ENCODE peak calls at places on chromosome 1, in five cellular contexts. I, J, F, B and P are unnamed samples.

GRCh38 chr1:246219508-246220030 is 287.5 kb downstream of the SMYD3 start:
- DNase-seq in F (peak; percentile 34), B (no peak), I (no peak), J (no peak), P (no peak)

GRCh38 chr1:226640737-226641136 is 92.2 kb downstream of the STUM start:
- DNase-seq in F (no peak), J (no peak), I (no peak), B (no peak), P (no peak)

GRCh38 chr1:162021124-162021523 is 2.5 kb downstream of the OLFML2B start:
- DNase-seq in F (no peak), J (no peak), B (no peak), I (no peak), P (no peak)

GRCh38 chr1:178931843-178932551 is 61.1 kb upstream of the ANGPTL1 start:
- DNase-seq in J (peak; percentile 32), B (no peak), I (no peak), F (no peak), P (no peak)

GRCh38 chr1:43671626-43672330 is 21.8 kb downstream of the KDM4A start:
- DNase-seq in B (peak; percentile 26), J (peak; percentile 82), I (no peak), F (no peak), P (no peak)

GRCh38 chr1:3015269-3015635 is 6.0 kb upstream of the ACTRT2 start:
- DNase-seq in B (no peak), I (no peak), F (no peak), J (no peak), P (no peak)

GRCh38 chr1:175771301-175771700 is 27.9 kb upstream of the TNR start:
- DNase-seq in J (no peak), I (no peak), B (no peak), F (no peak), P (no peak)

GRCh38 chr1:236334893-236335545 is 53.3 kb upstream of the ERO1B start:
- DNase-seq in F (no peak), J (no peak), B (no peak), I (no peak), P (no peak)

GRCh38 chr1:231211005-231211857 is 29.8 kb upstream of the GNPAT start:
- DNase-seq in B (peak; percentile 86), I (peak; percentile 86), F (peak; percentile 92), J (peak; percentile 53), P (peak; percentile 81)

GRCh38 chr1:82220754-82221153 is 420.0 kb downstream of the ADGRL2 start:
- DNase-seq in B (no peak), I (no peak), J (no peak), F (no peak), P (no peak)

GRCh38 chr1:248831842-248832241 is 6.1 kb upstream of the SH3BP5L start:
- DNase-seq in F (no peak), J (no peak), B (no peak), I (no peak), P (no peak)

GRCh38 chr1:198530964-198531363 is 9.5 kb downstream of the ATP6V1G3 start:
- DNase-seq in J (no peak), B (peak; percentile 9), F (no peak), I (no peak), P (no peak)

GRCh38 chr1:198523183-198523942 is 17.1 kb downstream of the ATP6V1G3 start:
- DNase-seq in F (peak; percentile 33), J (no peak), B (no peak), I (no peak), P (no peak)

GRCh38 chr1:198531891-198532290 is 8.6 kb downstream of the ATP6V1G3 start:
- DNase-seq in J (no peak), I (no peak), F (no peak), B (no peak), P (no peak)

GRCh38 chr1:198529414-198529813 is 11.1 kb downstream of the ATP6V1G3 start:
- DNase-seq in F (no peak), B (peak; percentile 4), J (peak; percentile 81), I (no peak), P (no peak)

DNA sequence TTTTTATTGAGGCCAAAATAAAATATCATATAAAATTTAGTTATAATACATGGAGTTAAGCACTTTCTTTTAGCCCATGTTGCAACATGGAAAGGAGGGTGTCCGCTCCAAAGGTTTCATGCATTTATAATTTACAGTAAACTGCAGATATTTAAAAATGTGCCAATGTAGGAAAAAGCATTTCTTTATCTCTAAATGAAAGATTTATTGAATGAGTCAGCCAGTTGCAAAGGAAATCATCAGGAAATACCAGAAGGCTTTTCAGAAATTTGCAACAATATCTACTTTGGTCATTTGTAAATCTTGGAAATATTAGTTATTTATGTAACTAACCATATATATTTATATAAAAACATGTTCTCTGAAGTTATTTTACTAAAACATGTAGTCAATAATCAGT is 12.1 kb downstream of the ATP6V1G3 start:
- DNase-seq in B (no peak), I (no peak), J (peak; percentile 54), F (no peak), P (no peak)
- TF ChIP-seq RCOR1 in B (no peak), I (no peak), J (no peak), F (no peak), P (no peak)

DNA sequence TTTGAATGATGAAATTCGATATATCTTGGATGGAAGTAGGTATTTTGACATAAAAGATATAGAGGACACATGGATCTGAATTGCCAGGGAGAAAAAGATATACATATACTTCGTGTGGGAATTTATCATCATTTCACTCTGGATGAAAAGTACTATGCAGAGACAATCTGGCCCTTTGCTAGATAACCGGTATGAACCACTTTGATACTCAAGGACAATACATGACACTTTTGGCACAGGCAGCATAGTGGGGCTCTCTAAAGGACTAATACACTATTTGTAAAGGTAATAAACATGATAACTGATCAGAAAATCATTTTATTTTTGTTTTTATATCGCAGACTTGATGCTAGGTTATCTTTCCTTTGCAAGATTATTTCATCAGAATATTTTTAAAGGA is 24.2 kb downstream of the JAK1 start:
- DNase-seq in J (no peak), B (no peak), I (no peak), F (no peak), P (no peak)
- TF ChIP-seq RCOR1 in J (no peak), B (no peak), I (no peak), F (no peak), P (no peak)

GRCh38 chr1:205536759-205537361 is 32.4 kb downstream of the CDK18 start:
- DNase-seq in J (no peak), B (no peak), I (no peak), F (no peak), P (no peak)

GRCh38 chr1:205535866-205536758 is 31.6 kb downstream of the CDK18 start:
- DNase-seq in J (no peak), I (no peak), B (peak; percentile 4), F (no peak), P (no peak)

GRCh38 chr1:205537386-205538018 is 33.0 kb downstream of the CDK18 start:
- DNase-seq in J (no peak), I (no peak), B (no peak), F (no peak), P (no peak)

GRCh38 chr1:205541161-205541886 is 36.9 kb downstream of the CDK18 start:
- DNase-seq in F (no peak), B (no peak), I (no peak), J (no peak), P (no peak)

GRCh38 chr1:205538211-205538840 is 33.9 kb downstream of the CDK18 start:
- DNase-seq in B (no peak), J (peak; percentile 13), I (no peak), F (no peak), P (no peak)
- TF ChIP-seq RCOR1 in B (no peak), J (no peak), I (no peak), F (no peak), P (no peak)

GRCh38 chr1:228007801-228008341 is 1.1 kb downstream of the WNT3A start:
- DNase-seq in B (peak; percentile 43), F (no peak), J (no peak), I (no peak), P (no peak)
- TF ChIP-seq RCOR1 in B (no peak), F (no peak), J (no peak), I (no peak), P (no peak)

GRCh38 chr1:229165327-229165726 is 105.6 kb upstream of the RAB4A start:
- DNase-seq in I (no peak), F (no peak), B (no peak), J (no peak), P (no peak)
- TF ChIP-seq RCOR1 in I (no peak), F (no peak), B (no peak), J (no peak), P (no peak)

DNA sequence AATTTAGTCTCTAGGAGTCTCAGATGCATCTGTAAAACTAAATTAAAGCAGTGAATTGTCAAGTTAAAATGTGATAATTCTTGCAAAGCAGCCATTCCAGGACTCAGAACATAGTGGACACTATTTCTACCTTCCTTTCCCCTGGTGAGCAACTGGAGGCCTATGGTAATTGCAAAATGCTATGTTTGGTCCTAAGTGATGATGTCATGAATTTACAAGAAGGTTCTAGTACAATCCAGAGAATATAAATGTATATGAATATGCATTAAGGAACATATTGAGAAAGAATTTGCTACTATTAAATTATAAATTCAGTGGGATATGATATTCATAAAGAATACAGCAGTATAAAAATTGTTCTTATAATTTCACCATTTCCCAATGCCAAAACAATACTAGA is 32.6 kb downstream of the OMA1 start:
- DNase-seq in J (no peak), I (no peak), F (no peak), B (no peak), P (no peak)
- TF ChIP-seq RCOR1 in J (no peak), I (no peak), F (no peak), B (no peak), P (no peak)

GRCh38 chr1:31266547-31266946 is 26.9 kb upstream of the NKAIN1 start:
- DNase-seq in J (peak; percentile 35), B (no peak), I (no peak), F (no peak), P (no peak)
- TF ChIP-seq RCOR1 in J (no peak), B (no peak), I (no peak), F (no peak), P (no peak)

GRCh38 chr1:149962039-149962647 is 25.5 kb upstream of the MTMR11 start:
- DNase-seq in J (peak; percentile 82), I (peak; percentile 34), B (peak; percentile 62), F (peak; percentile 79), P (peak; percentile 79)
- TF ChIP-seq RCOR1 in J (no peak), I (no peak), B (no peak), F (no peak), P (no peak)

GRCh38 chr1:164575356-164575755 is 16.4 kb downstream of the PBX1 start:
- DNase-seq in I (no peak), J (no peak), B (no peak), F (no peak), P (no peak)
- TF ChIP-seq RCOR1 in I (no peak), J (no peak), B (no peak), F (no peak), P (no peak)

GRCh38 chr1:165129568-165130164 is 226.8 kb downstream of the LMX1A start:
- DNase-seq in I (no peak), B (peak; percentile 41), J (peak; percentile 9), F (peak; percentile 68), P (peak; percentile 42)
- TF ChIP-seq RCOR1 in I (no peak), B (no peak), J (no peak), F (no peak), P (no peak)